ENCODE peak calls at places on chromosomes 6 and 20, in four cellular contexts. Z is body of pancreas, N is ovary, E is A549. P is an unnamed sample.

GRCh38 chr20:35985789-35986188 is 17.4 kb downstream of the CNBD2 start:
- DNase-seq in N (no peak), E (no peak), Z (no peak), P (no peak)

GRCh38 chr6:44053760-44054556 is 73.3 kb downstream of the MRPL14 start:
- DNase-seq in Z (no peak), N (no peak), E (no peak), P (no peak)

GRCh38 chr20:57482796-57483195 is 42.1 kb downstream of the CTCFL start:
- DNase-seq in E (no peak), N (no peak), Z (no peak), P (no peak)

GRCh38 chr6:156748504-156748903 is 28.7 kb upstream of the ARID1B start:
- DNase-seq in Z (no peak), E (no peak), N (no peak), P (no peak)

GRCh38 chr20:11686900-11687543 is 230.7 kb upstream of the BTBD3 start:
- DNase-seq in N (no peak), E (no peak), Z (peak; percentile 74), P (no peak)

GRCh38 chr6:42970859-42971612 is 7.9 kb downstream of the PEX6 start:
- DNase-seq in Z (no peak), E (no peak), N (no peak), P (no peak)

GRCh38 chr20:61585764-61586163 is 333.7 kb downstream of the CDH4 start:
- DNase-seq in E (no peak), N (no peak), Z (no peak), P (no peak)

GRCh38 chr20:50221501-50222323 is 31.1 kb downstream of the CEBPB start:
- DNase-seq in E (no peak), Z (no peak), N (no peak), P (no peak)

GRCh38 chr6:129104131-129104530 is 221.2 kb downstream of the LAMA2 start:
- DNase-seq in Z (no peak), E (no peak), N (no peak), P (no peak)

GRCh38 chr6:31423550-31423949 is 20.2 kb downstream of the MICA start:
- DNase-seq in N (no peak), E (no peak), Z (no peak), P (no peak)

GRCh38 chr6:130473886-130474285 is 108.1 kb downstream of the TMEM200A start:
- DNase-seq in N (no peak), Z (no peak), E (no peak), P (no peak)

GRCh38 chr20:63081831-63082230 is 75.1 kb upstream of the BHLHE23 start:
- DNase-seq in Z (no peak), E (no peak), N (no peak), P (no peak)

GRCh38 chr20:48275737-48276342 is 490.6 kb upstream of the SULF2 start:
- DNase-seq in N (no peak), E (no peak), Z (no peak), P (no peak)

GRCh38 chr6:89611666-89612065 is 26.9 kb downstream of the LYRM2 start:
- DNase-seq in N (no peak), E (no peak), Z (no peak), P (no peak)

GRCh38 chr6:22253955-22254655 is 42.7 kb downstream of the PRL start:
- DNase-seq in Z (no peak), E (no peak), N (no peak), P (no peak)

GRCh38 chr6:134318396-134319281 is 727 bp upstream of the SGK1 start:
- DNase-seq in E (no peak), Z (no peak), N (no peak), P (no peak)

GRCh38 chr6:85685713-85686112 is 43.0 kb upstream of the SYNCRIP start:
- DNase-seq in E (no peak), N (no peak), Z (no peak), P (no peak)

GRCh38 chr6:4943716-4944115 is 60.1 kb downstream of the RPP40 start:
- DNase-seq in E (no peak), Z (no peak), N (no peak), P (no peak)

GRCh38 chr20:37347891-37348642 is 2.1 kb downstream of the SRC start:
- DNase-seq in N (no peak), E (no peak), Z (no peak), P (peak; percentile 59)

GRCh38 chr6:101296184-101296583 is 97.3 kb upstream of the GRIK2 start:
- DNase-seq in Z (no peak), N (no peak), E (no peak), P (no peak)

GRCh38 chr20:8782804-8783203 is 286.1 kb upstream of the PLCB4 start:
- DNase-seq in Z (no peak), E (no peak), N (no peak), P (no peak)

DNA sequence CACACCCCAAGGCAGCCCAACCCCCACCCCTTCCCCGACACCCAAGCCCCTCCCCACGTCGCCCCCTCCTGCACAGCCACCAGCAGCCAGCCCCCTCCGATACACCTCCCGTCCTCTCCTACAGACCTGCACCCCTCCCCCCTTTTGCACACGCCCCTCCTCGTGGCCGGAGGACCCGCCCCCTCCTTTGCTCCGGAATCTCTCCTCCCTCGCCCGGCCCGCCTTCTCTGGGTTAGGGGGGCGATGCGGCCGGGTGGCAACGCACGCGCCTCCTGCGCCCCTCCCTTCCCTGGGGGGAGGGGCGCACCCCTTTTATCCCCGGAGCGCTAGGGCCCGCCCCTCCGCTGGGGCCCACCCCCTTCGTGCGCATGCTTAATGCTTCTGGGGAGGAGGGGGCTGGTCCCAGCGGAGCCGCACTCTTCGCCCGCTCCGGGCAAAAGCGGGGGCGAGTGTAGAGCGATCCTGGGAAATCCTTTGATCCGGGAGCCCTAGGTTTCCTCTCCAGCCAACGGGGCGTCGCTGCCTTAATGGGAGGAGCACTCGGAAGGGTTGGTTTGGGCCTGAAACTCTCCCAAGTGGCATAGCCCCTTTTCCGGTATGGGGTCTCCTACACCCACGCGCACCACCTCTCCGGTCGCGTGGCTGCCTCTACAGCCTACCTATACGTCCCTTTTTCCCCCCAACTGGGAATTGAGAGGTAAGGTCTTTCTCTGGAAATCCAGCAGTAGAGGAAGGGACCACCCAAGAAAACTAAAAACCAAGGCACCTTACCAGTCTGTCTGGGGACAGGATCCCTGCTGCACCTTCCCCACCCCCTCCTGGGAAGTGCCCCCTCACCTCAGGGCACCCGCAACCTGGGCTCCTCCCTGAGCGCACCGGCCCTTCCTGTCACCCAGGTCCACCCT is 1.9 kb downstream of the SOX12 start:
- DNase-seq in Z (peak; percentile 84), N (peak; percentile 90), E (peak; percentile 89), P (peak; percentile 88)
- H3K4me3 ChIP-seq in Z (peak overlapping the region; percentile 6), N (peak overlapping the region; percentile 69), E (peak overlapping the region; percentile 95), P (peak overlapping the region; percentile 59)

DNA sequence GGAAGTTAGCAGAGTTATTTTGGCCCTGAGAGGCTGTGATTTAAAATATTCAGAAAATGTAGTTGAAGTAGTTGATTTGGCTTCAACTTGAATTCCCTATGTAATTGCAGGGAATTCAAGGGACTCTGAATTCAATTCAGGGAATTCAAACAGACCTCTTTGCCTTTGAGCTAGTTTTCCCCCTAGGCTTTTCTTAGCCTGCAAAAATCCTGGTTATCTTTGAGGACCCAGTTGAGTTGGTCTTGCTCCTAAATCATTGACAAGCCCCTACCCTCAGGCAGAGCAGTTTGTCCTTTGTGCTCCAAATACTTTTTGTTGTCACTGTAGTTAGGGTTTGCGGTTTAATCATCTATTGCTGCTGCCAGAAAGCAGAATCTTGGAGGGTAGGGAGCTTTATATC is 20.4 kb downstream of the GCNT2 start:
- DNase-seq in E (no peak), N (no peak), Z (no peak), P (peak; percentile 39)
- H3K4me1 ChIP-seq in E (no peaks in the 10 kb centered on the region), N (no peaks in the 10 kb centered on the region), Z (no peaks in the 10 kb centered on the region), P (peaks cover 14% of the 10 kb centered on the region)

GRCh38 chr6:111664565-111665039 is 58.9 kb upstream of the TRAF3IP2 start:
- DNase-seq in E (no peak), Z (no peak), N (no peak), P (no peak)
- H3K4me3 ChIP-seq in E (no peak overlapping the region), Z (no peak overlapping the region), N (no peak overlapping the region), P (no peak overlapping the region)

GRCh38 chr20:33470866-33471265 is 19.0 kb upstream of the CBFA2T2 start:
- DNase-seq in Z (no peak), E (no peak), N (no peak), P (no peak)
- H3K4me1 ChIP-seq in Z (peaks cover 14% of the 10 kb centered on the region), E (no peaks in the 10 kb centered on the region), N (peaks cover 2% of the 10 kb centered on the region), P (no peaks in the 10 kb centered on the region)

GRCh38 chr6:136063095-136063494 is 187.0 kb downstream of the MTFR2 start:
- DNase-seq in N (no peak), Z (no peak), E (no peak), P (no peak)
- H3K4me3 ChIP-seq in N (no peak overlapping the region), Z (no peak overlapping the region), E (no peak overlapping the region), P (no peak overlapping the region)

DNA sequence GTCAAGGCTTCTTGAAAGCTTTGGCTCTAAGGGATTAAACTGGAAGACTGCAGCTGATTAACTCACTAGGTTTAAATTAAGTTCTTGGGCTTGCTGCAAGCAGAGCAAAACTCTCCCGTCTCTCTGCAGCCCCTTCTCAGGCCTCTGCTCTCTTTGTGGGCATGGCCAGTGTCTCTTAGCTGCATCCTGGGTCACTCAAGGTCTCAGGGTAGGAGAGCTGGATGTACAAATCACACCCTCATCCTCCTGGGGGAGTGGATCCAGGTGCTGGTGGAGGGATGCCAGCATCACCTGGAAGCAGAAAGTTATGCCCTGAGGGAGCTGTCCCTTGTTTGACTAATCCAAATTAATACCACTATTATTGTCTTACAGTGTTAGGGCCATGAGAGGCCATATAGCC is 35.8 kb downstream of the GCM1 start:
- DNase-seq in N (no peak), E (no peak), Z (no peak), P (no peak)
- H3K4me1 ChIP-seq in N (no peaks in the 10 kb centered on the region), E (peaks cover 8% of the 10 kb centered on the region), Z (peaks cover 16% of the 10 kb centered on the region), P (peaks cover 38% of the 10 kb centered on the region)

DNA sequence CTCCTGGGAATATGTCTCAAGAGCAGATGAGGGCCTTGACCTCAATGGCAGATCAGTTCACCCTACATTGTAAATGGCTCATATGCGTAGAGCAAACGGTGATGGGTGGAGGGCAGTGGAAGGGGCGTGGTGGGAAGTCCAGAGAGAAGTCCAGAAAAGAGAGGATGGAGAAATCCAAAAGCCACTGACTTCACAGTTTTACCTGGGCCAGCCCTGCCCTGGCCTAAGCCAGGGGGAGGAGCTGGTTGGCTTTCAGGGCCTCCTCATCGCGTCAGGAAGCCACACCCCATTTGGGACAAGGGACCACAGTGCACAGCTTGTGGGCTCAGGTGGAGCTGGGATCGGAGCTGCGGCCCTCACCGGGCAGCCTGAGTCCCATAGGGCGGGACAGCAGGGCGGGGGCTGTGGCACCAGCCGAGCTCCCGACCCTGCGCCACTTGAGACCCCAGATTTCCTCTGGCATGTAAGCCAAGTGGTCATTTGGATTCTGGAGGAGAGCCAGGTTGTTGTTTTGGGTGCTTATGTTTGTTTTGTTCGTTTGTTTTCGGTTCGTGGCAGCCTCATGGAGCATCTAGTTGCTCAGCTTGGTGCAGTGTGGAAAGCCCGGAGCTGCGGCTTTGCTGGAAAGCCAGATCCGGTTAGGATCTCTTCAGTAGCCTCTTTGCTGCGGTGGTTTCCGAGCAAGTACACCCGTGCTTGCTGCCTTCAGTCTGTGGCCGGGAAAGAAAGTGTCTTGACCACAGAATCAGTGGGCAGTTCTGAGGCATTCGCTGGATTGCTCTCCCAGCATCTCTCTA is 42.2 kb downstream of the RIOK1 start:
- DNase-seq in Z (no peak), E (no peak), N (no peak), P (no peak)
- H3K4me3 ChIP-seq in Z (no peak overlapping the region), E (no peak overlapping the region), N (no peak overlapping the region), P (no peak overlapping the region)

GRCh38 chr6:15861486-15861885 is 198.7 kb upstream of the DTNBP1 start:
- DNase-seq in Z (no peak), E (no peak), N (no peak), P (no peak)
- H3K4me1 ChIP-seq in Z (no peaks in the 10 kb centered on the region), E (no peaks in the 10 kb centered on the region), N (no peaks in the 10 kb centered on the region), P (no peaks in the 10 kb centered on the region)

DNA sequence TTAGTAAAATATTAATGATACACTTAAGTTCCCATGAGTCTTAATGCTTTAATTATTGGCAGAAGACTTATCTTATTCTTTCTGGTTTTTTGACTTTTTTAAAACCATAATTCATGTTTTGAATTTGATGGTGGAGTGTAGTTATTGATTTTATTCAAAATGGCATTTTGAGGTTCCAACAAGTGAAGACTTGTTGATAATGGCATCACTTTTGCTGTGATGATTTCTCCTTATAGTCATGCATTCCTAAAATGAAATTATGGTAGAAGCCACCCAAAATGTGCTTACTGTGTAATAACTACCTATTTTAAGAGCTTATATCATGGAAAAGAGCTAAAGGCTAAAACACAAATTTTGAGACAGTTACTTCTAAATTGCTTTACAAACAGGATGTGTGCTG is 2.2 kb downstream of the DOP1A start:
- DNase-seq in E (no peak), N (no peak), Z (no peak), P (no peak)
- H3K4me3 ChIP-seq in E (no peak overlapping the region), N (no peak overlapping the region), Z (no peak overlapping the region), P (no peak overlapping the region)